ENCODE peak calls at places on chromosomes 5 and 9, in four cellular contexts. C, T, K and M are unnamed samples.

GRCh38 chr5:19035816-19036215 is 952.2 kb downstream of the CDH18 start:
- DNase-seq in C (no peak), T (no peak), K (no peak), M (no peak)

GRCh38 chr5:32263683-32264082 is 49.1 kb downstream of the MTMR12 start:
- DNase-seq in C (no peak), T (no peak), K (no peak), M (no peak)

GRCh38 chr9:91741529-91741928 is 208.5 kb downstream of the ROR2 start:
- DNase-seq in C (no peak), T (no peak), K (no peak), M (no peak)

GRCh38 chr5:31235381-31235780 is 41.9 kb downstream of the CDH6 start:
- DNase-seq in C (no peak), T (no peak), K (no peak), M (no peak)

GRCh38 chr5:143204474-143205246 is 198.8 kb downstream of the NR3C1 start:
- DNase-seq in C (no peak), T (no peak), K (no peak), M (no peak)

GRCh38 chr9:5288591-5288990 is 15.9 kb downstream of the RLN2 start:
- DNase-seq in C (no peak), T (no peak), K (no peak), M (no peak)

GRCh38 chr9:127919253-127919815 is 2.5 kb upstream of the ST6GALNAC4 start:
- DNase-seq in C (no peak), T (peak; percentile 74), K (no peak), M (no peak)

GRCh38 chr5:150658699-150659265 is 2.3 kb upstream of the MYOZ3 start:
- DNase-seq in C (no peak), T (no peak), K (no peak), M (no peak)

GRCh38 chr9:114538241-114538640 is 33.0 kb upstream of the WHRN start:
- DNase-seq in C (peak; percentile 46), T (no peak), K (no peak), M (no peak)

GRCh38 chr9:136829981-136830885 is 12.0 kb upstream of the AJM1 start:
- DNase-seq in C (no peak), T (peak; percentile 6), K (no peak), M (no peak)
- TF ChIP-seq CTCF in C (no peak), T (no peak), K (no peak), M (no peak)

GRCh38 chr5:180090098-180090768 is 18.7 kb upstream of the RNF130 start:
- DNase-seq in C (peak; percentile 87), T (peak; percentile 61), K (peak; percentile 90), M (peak; percentile 70)

GRCh38 chr5:180093651-180094382 is 22.3 kb upstream of the RNF130 start:
- DNase-seq in C (no peak), T (no peak), K (no peak), M (no peak)

GRCh38 chr5:180093241-180093640 is 21.7 kb upstream of the RNF130 start:
- DNase-seq in C (no peak), T (no peak), K (no peak), M (no peak)

GRCh38 chr5:180088561-180088960 is 17.0 kb upstream of the RNF130 start:
- DNase-seq in C (no peak), T (no peak), K (no peak), M (no peak)

DNA sequence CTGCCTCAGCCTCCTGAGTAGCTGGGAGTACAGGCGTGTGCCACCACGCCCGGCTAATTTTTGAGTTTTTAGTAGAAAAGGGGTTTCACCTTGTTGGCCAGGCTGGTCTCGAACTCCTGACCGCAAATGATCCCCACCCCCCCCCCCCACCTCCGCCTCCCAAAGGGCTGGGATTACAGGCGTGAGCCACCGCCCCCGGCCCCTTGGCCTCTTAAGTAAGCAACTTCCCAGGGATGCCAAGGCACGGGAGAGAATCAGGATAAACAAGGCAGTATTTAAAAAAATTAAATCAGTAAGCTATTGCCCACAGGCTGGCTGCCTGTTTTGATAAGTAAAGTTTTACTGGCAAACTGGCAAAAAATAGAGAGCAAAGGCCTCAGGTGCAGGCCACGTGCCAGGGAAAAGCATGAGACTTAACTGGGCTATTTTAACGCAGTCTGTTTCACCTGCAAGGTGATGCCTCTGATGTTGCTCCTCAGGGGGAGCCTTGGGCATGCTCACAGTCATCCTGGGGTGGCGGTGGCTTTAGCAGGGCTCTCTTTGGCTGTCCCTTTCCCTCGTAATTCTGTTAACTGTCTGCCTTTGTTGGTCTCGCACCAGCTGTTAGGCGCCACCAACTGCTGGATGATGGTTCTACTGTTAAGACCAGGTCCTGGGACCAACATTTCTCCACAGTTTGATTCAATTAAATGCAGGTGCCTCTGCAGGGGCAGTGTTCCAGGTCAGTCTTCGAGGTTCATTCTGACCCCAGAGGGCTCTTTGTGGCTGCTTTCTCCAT is 19.4 kb upstream of the RNF130 start:
- DNase-seq in C (peak; percentile 67), T (peak; percentile 57), K (no peak), M (no peak)
- TF ChIP-seq CTCF in C (no peak), T (no peak), K (peak; percentile 23), M (no peak)

GRCh38 chr5:69416180-69416579 is 1.3 kb downstream of the MARVELD2 start:
- DNase-seq in C (no peak), T (no peak), K (no peak), M (no peak)

GRCh38 chr5:69416699-69417098 is 1.8 kb downstream of the MARVELD2 start:
- DNase-seq in C (no peak), T (no peak), K (no peak), M (no peak)

GRCh38 chr5:69415584-69415958 is 655 bp downstream of the MARVELD2 start:
- DNase-seq in C (peak; percentile 36), T (peak; percentile 26), K (peak; percentile 41), M (peak; percentile 25)

GRCh38 chr5:69418559-69418958 is 3.6 kb downstream of the MARVELD2 start:
- DNase-seq in C (no peak), T (no peak), K (no peak), M (no peak)

DNA sequence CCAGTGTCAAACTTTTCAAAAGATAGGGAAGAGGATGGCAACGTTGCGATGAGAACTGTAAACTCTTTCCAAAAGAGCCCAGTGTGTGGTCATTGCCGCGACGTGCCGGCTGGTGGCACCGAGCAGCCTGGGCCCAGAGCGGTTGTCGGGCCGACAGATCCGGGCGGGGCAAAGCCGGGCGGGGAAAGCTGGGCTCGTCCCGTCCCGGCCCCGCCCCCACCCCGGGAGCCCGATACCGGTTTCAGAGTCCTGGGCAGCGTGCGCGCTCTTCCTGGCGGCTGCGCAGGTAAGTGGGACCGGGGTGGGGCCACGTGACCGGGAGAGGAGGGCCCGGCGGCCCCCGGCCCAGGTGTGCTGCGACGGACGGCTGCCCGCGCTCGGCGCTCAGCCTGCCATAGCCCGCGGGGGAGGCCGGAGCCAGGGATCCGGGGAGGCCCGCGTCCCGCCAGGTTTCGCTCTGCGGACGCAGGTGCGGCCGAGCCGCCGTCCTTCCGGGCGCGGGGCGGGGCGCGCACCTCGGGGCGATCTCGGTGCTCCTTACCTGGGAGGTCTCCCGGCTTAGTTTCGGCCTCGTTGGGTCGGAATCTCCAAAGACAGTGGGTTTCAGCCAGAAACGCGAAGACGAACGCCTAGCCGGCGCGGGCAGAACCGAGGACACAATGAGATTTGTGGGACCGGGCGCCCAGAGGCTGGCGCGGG is at the start of gene MARVELD2:
- DNase-seq in C (peak; percentile 94), T (peak; percentile 97), K (peak; percentile 73), M (peak; percentile 80)
- TF ChIP-seq CTCF in C (no peak), T (peak; percentile 26), K (no peak), M (no peak)

GRCh38 chr5:1346627-1347440 is 1.9 kb upstream of the CLPTM1L start:
- DNase-seq in C (no peak), T (no peak), K (no peak), M (no peak)

GRCh38 chr5:1347571-1347970 is 2.7 kb upstream of the CLPTM1L start:
- DNase-seq in C (no peak), T (no peak), K (no peak), M (no peak)

GRCh38 chr5:1351156-1351555 is 6.3 kb upstream of the CLPTM1L start:
- DNase-seq in C (no peak), T (no peak), K (no peak), M (no peak)

GRCh38 chr5:1349246-1349645 is 4.3 kb upstream of the CLPTM1L start:
- DNase-seq in C (no peak), T (no peak), K (no peak), M (no peak)

DNA sequence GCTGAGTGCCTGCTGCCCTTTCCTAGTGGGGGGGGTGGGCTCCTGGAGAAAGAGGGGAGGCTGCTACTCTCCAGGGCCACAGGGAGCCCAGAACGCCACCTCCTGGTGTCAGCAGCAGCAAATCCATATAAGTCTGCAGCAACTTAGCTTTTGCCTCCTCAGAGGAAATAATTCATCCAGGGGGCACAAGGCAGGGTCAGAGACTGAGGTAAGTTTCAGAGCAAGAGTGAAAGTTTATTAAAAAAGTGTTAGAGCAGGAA is 4.0 kb upstream of the CLPTM1L start:
- DNase-seq in C (no peak), T (no peak), K (no peak), M (no peak)
- TF ChIP-seq CTCF in C (no peak), T (no peak), K (no peak), M (no peak)

DNA sequence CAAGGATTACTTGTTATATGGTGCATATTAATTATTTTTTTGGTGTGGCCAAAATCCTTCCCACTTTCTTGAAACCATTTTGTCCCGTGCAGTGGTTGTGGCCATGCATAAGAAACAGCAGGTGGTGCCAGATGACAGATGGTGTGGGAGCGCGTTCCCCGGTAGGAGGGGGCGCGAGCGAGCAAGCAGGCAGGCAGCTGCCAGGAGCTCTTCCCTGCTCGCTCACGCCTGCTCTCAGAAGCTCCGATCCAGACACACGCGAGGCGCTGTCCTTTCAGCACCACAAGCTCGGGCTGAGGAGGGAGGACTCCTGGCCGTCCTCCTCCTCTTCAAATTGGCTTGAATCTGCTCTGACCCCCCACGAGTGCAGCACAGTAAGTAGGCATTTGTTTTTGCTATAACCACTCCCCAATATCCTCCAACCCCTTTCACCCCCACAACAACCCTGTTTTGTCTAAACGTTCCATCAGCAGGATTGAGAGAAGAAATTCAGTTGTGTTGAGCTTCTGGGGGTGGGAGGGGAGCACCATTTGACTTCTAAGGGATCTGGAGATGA is at the start of gene NSG2:
- DNase-seq in C (peak; percentile 94), T (peak; percentile 86), K (peak; percentile 90), M (peak; percentile 63)
- TF ChIP-seq CTCF in C (no peak), T (peak; percentile 58), K (peak; percentile 63), M (peak; percentile 51)

DNA sequence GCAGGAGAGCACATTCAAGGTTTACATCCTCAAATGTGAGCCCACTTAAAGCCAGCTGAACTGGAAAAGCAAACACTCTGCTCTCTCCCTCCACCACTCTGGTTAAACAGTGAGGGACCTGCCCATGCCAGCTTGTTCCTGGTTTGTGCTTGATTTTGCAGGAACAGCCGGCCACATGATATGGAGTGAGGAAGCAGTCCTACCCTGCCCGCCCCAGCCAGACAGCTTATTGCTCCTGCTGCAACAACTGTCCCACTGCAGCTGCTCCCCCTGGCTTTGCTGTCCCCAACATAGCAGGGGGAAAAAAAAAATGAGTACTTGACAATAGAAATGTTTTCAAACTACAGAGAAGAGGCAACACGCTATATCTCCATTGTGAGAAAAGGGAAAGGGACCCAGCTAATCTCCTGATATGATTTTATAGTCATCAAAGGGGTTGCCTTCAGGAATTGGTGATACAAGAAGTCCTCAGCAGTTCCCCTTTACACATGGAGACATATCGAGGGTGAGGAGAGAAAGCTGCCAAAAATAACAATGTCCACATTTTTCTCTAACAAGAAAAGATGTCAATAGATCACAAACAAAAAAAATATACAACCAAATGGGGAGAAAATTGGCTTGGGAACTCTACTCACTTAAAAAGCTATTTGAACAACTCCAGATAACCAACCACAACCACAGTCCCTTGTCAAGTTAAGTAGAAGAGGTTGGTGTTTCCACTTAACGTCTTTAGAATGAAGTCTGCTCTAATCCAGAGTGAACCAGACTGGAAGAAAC is 4.6 kb downstream of the MYO10 start:
- DNase-seq in C (no peak), T (peak; percentile 60), K (no peak), M (no peak)
- TF ChIP-seq CTCF in C (no peak), T (no peak), K (no peak), M (no peak)